ENCODE peak calls at places on chromosomes 2 and 18, in seven cellular contexts. H is H9, S is trophoblast cell, D is neuronal stem cell, N is mesenchymal stem cell, T is H1, X is IMR-90. U is an unnamed sample.

GRCh38 chr2:102618452-102619413 is 620 bp upstream of the SLC9A2 start:
- DNase-seq in H (peak; percentile 45), S (peak; percentile 6), D (peak; percentile 47), N (peak; percentile 15), T (peak; percentile 69), X (no peak), U (peak; percentile 16)

GRCh38 chr2:195575879-195576391 is 81.1 kb upstream of the SLC39A10 start:
- DNase-seq in H (no peak), S (peak; percentile 40), D (no peak), N (peak; percentile 87), T (no peak), X (peak; percentile 92), U (peak; percentile 58)

GRCh38 chr2:157792345-157793052 is 83.6 kb downstream of the ACVR1 start:
- DNase-seq in H (no peak), S (peak; percentile 44), D (no peak), N (peak; percentile 90), T (no peak), X (peak; percentile 92), U (no peak)

GRCh38 chr2:69770193-69770702 is 28.3 kb downstream of the ANXA4 start:
- DNase-seq in H (no peak), S (peak; percentile 44), D (no peak), N (peak; percentile 85), T (no peak), X (peak; percentile 88), U (peak; percentile 44)

GRCh38 chr2:3169106-3169870 is 208.3 kb downstream of the EIPR1 start:
- DNase-seq in H (no peak), S (no peak), D (no peak), N (peak; percentile 69), T (no peak), X (peak; percentile 69), U (peak; percentile 81)

GRCh38 chr2:195759877-195760276 is 102.9 kb downstream of the SLC39A10 start:
- DNase-seq in H (no peak), S (no peak), D (no peak), N (no peak), T (no peak), X (no peak), U (peak; percentile 30)

GRCh38 chr2:30205456-30205855 is 25.9 kb upstream of the LBH start:
- DNase-seq in H (no peak), S (no peak), D (no peak), N (no peak), T (no peak), X (no peak), U (no peak)

GRCh38 chr2:159637988-159638501 is 21.7 kb upstream of the BAZ2B start:
- DNase-seq in H (no peak), S (peak; percentile 81), D (no peak), N (peak; percentile 67), T (no peak), X (peak; percentile 91), U (peak; percentile 74)

GRCh38 chr2:15506231-15506819 is 54.8 kb downstream of the NBAS start:
- DNase-seq in H (no peak), S (no peak), D (no peak), N (no peak), T (no peak), X (peak; percentile 50), U (no peak)

GRCh38 chr2:70088508-70089219 is 1.4 kb downstream of the PCBP1 start:
- DNase-seq in H (no peak), S (no peak), D (no peak), N (no peak), T (no peak), X (peak; percentile 6), U (peak; percentile 65)

GRCh38 chr18:55264108-55264507 is 304.8 kb upstream of the CCDC68 start:
- DNase-seq in H (no peak), S (peak; percentile 35), D (peak; percentile 21), N (no peak), T (no peak), X (peak; percentile 26), U (peak; percentile 60)

GRCh38 chr2:222318026-222318711 is 19.4 kb upstream of the PAX3 start:
- DNase-seq in H (peak; percentile 85), S (peak; percentile 88), D (no peak), N (peak; percentile 74), T (peak; percentile 89), X (peak; percentile 52), U (peak; percentile 87)

GRCh38 chr2:142841788-142842187 is 35.7 kb upstream of the KYNU start:
- DNase-seq in H (no peak), S (no peak), D (no peak), N (no peak), T (no peak), X (peak; percentile 55), U (no peak)

GRCh38 chr2:217905906-217906305 is 96.9 kb downstream of the TNS1 start:
- DNase-seq in H (no peak), S (no peak), D (no peak), N (no peak), T (no peak), X (no peak), U (no peak)

GRCh38 chr18:741931-742512 is 29.6 kb upstream of the ENOSF1 start:
- DNase-seq in H (no peak), S (no peak), D (no peak), N (peak; percentile 63), T (no peak), X (peak; percentile 63), U (peak; percentile 58)

GRCh38 chr18:77069931-77070330 is 62.7 kb downstream of the MBP start:
- DNase-seq in H (no peak), S (no peak), D (no peak), N (no peak), T (no peak), X (no peak), U (no peak)

GRCh38 chr2:43228341-43228751 is 1.9 kb upstream of the ZFP36L2 start:
- DNase-seq in H (no peak), S (no peak), D (no peak), N (peak; percentile 15), T (no peak), X (no peak), U (no peak)

GRCh38 chr2:7007846-7008741 is 90.9 kb downstream of the RNF144A start:
- DNase-seq in H (no peak), S (peak; percentile 11), D (no peak), N (peak; percentile 80), T (no peak), X (no peak), U (peak; percentile 41)

GRCh38 chr2:120520454-120520853 is 174.5 kb downstream of the INHBB start:
- DNase-seq in H (no peak), S (no peak), D (no peak), N (no peak), T (no peak), X (no peak), U (no peak)

GRCh38 chr2:79993144-79993543 is 311.4 kb downstream of the LRRTM1 start:
- DNase-seq in H (no peak), S (no peak), D (no peak), N (no peak), T (no peak), X (no peak), U (no peak)

GRCh38 chr2:100857915-100858314 is 38.0 kb downstream of the NPAS2 start:
- DNase-seq in H (no peak), S (no peak), D (no peak), N (peak; percentile 97), T (no peak), X (peak; percentile 95), U (no peak)

GRCh38 chr2:232984451-232985207 is 28.4 kb downstream of the NGEF start:
- DNase-seq in H (no peak), S (no peak), D (no peak), N (no peak), T (no peak), X (no peak), U (no peak)

GRCh38 chr18:36532394-36532793 is 234.9 kb downstream of the FHOD3 start:
- DNase-seq in H (no peak), S (peak; percentile 48), D (no peak), N (no peak), T (no peak), X (peak; percentile 69), U (no peak)

GRCh38 chr2:121529439-121530209 is 1.1 kb upstream of the RNU4ATAC start:
- DNase-seq in H (peak; percentile 86), S (peak; percentile 27), D (peak; percentile 78), N (peak; percentile 69), T (no peak), X (peak; percentile 40), U (no peak)

GRCh38 chr18:22560283-22560627 is 142.5 kb upstream of the CTAGE1 start:
- DNase-seq in H (no peak), S (no peak), D (no peak), N (no peak), T (no peak), X (no peak), U (no peak)
- H2BK120ac ChIP-seq in H (no peak overlapping the region), S (no peak overlapping the region), D (no peak overlapping the region), N (no peak overlapping the region), T (no peak overlapping the region), X (peak overlapping the region; percentile 80), U (no peak overlapping the region)

GRCh38 chr18:59848002-59848401 is 51.8 kb upstream of the PMAIP1 start:
- DNase-seq in H (no peak), S (peak; percentile 26), D (no peak), N (no peak), T (no peak), X (no peak), U (no peak)

GRCh38 chr18:59839931-59840685 is 59.7 kb upstream of the PMAIP1 start:
- DNase-seq in H (no peak), S (no peak), D (no peak), N (no peak), T (no peak), X (no peak), U (no peak)

GRCh38 chr18:59839241-59839640 is 60.6 kb upstream of the PMAIP1 start:
- DNase-seq in H (no peak), S (no peak), D (no peak), N (no peak), T (no peak), X (no peak), U (no peak)

GRCh38 chr18:59846814-59847490 is 52.8 kb upstream of the PMAIP1 start:
- DNase-seq in H (peak; percentile 47), S (peak; percentile 92), D (no peak), N (peak; percentile 89), T (no peak), X (peak; percentile 73), U (peak; percentile 82)

DNA sequence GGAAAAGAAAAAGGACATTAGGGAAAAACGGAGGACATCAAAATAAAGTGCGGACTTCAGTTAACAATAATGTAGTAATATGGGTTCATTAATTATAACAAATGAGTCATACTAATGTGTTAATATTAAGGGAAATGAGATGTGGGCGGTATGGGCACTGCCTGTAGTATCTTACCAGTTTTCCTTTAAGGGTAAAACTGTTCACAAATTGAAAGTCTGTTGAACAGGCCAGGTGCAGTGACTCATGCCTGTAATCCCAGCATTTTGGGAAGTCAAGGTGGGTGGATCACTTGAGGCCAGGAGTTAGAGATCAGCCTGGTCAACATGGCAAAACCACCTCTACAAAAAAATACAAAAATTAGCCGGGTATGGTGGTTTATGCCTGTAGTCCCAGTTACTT is 56.8 kb upstream of the PMAIP1 start:
- DNase-seq in H (no peak), S (no peak), D (no peak), N (no peak), T (no peak), X (no peak), U (no peak)
- H2BK120ac ChIP-seq in H (no peak overlapping the region), S (no peak overlapping the region), D (no peak overlapping the region), N (no peak overlapping the region), T (no peak overlapping the region), X (no peak overlapping the region), U (no peak overlapping the region)

GRCh38 chr2:176643711-176644110 is 374.5 kb downstream of the MTX2 start:
- DNase-seq in H (peak; percentile 67), S (no peak), D (no peak), N (peak; percentile 35), T (no peak), X (no peak), U (peak; percentile 54)
- H2BK120ac ChIP-seq in H (no peak overlapping the region), S (no peak overlapping the region), D (no peak overlapping the region), N (no peak overlapping the region), T (no peak overlapping the region), X (no peak overlapping the region), U (no peak overlapping the region)

GRCh38 chr18:3175195-3175758 is 44.5 kb downstream of the MYOM1 start:
- DNase-seq in H (no peak), S (no peak), D (no peak), N (peak; percentile 5), T (no peak), X (peak; percentile 11), U (no peak)
- H2BK120ac ChIP-seq in H (no peak overlapping the region), S (no peak overlapping the region), D (no peak overlapping the region), N (no peak overlapping the region), T (no peak overlapping the region), X (no peak overlapping the region), U (no peak overlapping the region)

U was measured in mesendoderm.